ENCODE peak calls at places on chromosomes 4 and X, in five cellular contexts. E is CD8-positive, alpha-beta memory T cell; T is fibroblast of the aortic adventitia; S is activated CD8-positive, alpha-beta memory T cell treated with anti-CD3 and anti-CD28 coated beads for 48 hours; G is T follicular helper cell. Q is an unnamed sample.

GRCh38 chr4:23889814-23890269 is at the start of gene PPARGC1A:
- DNase-seq in E (no peak), T (no peak), S (no peak), G (no peak), Q (no peak)

GRCh38 chrX:81316163-81316562 is 114.3 kb downstream of the SH3BGRL start:
- DNase-seq in E (no peak), T (peak; percentile 34), S (no peak), G (no peak), Q (no peak)

GRCh38 chr4:79723507-79723906 is 315.5 kb upstream of the GK2 start:
- DNase-seq in E (no peak), T (no peak), S (no peak), G (no peak), Q (no peak)

GRCh38 chr4:2862528-2862927 is 18.9 kb downstream of the ADD1 start:
- DNase-seq in E (no peak), T (peak; percentile 42), S (no peak), G (no peak), Q (no peak)

GRCh38 chr4:79913581-79913980 is 159.4 kb downstream of the ANTXR2 start:
- DNase-seq in E (no peak), T (peak; percentile 50), S (no peak), G (no peak), Q (no peak)

GRCh38 chrX:139559383-139560042 is 29.0 kb downstream of the F9 start:
- DNase-seq in E (no peak), T (peak; percentile 79), S (no peak), G (no peak), Q (no peak)

GRCh38 chrX:32137525-32137924 is 1065.7 kb upstream of the FTHL17 start:
- DNase-seq in E (no peak), T (no peak), S (no peak), G (no peak), Q (no peak)

GRCh38 chr4:125735107-125735506 is 420.4 kb downstream of the FAT4 start:
- DNase-seq in E (no peak), T (peak; percentile 93), S (no peak), G (no peak), Q (peak; percentile 42)

GRCh38 chr4:97411352-97411751 is 731.9 kb downstream of the STPG2 start:
- DNase-seq in E (no peak), T (no peak), S (no peak), G (no peak), Q (no peak)

GRCh38 chr4:139281212-139281611 is 1.2 kb upstream of the MGARP start:
- DNase-seq in E (no peak), T (no peak), S (no peak), G (no peak), Q (no peak)

GRCh38 chr4:160373911-160374310 is 1271.0 kb downstream of the RAPGEF2 start:
- DNase-seq in E (no peak), T (no peak), S (no peak), G (no peak), Q (no peak)

GRCh38 chrX:70289168-70289792 is 447 bp downstream of the PDZD11 start:
- DNase-seq in E (no peak), T (no peak), S (no peak), G (no peak), Q (no peak)

GRCh38 chrX:34826964-34827363 is 115.6 kb upstream of the FAM47B start:
- DNase-seq in E (no peak), T (no peak), S (no peak), G (no peak), Q (no peak)

GRCh38 chr4:176875441-176875930 is 82.8 kb upstream of the VEGFC start:
- DNase-seq in E (no peak), T (peak; percentile 7), S (no peak), G (no peak), Q (no peak)

GRCh38 chr4:38489924-38490639 is 173.9 kb upstream of the KLF3 start:
- DNase-seq in E (no peak), T (peak; percentile 32), S (no peak), G (no peak), Q (no peak)

GRCh38 chr4:120753854-120754253 is 168.7 kb downstream of the PRDM5 start:
- DNase-seq in E (no peak), T (no peak), S (no peak), G (no peak), Q (no peak)

GRCh38 chr4:139740121-139740520 is 74.5 kb downstream of the MGST2 start:
- DNase-seq in E (no peak), T (no peak), S (no peak), G (no peak), Q (no peak)

GRCh38 chr4:123421227-123421941 is 24.8 kb downstream of the SPRY1 start:
- DNase-seq in E (no peak), T (no peak), S (no peak), G (no peak), Q (no peak)

GRCh38 chrX:11381464-11381863 is 88.3 kb downstream of the AMELX start:
- DNase-seq in E (no peak), T (peak; percentile 78), S (no peak), G (no peak), Q (no peak)

GRCh38 chr4:105503484-105503883 is 29.6 kb upstream of the PPA2 start:
- DNase-seq in E (no peak), T (no peak), S (no peak), G (no peak), Q (no peak)

GRCh38 chr4:84403656-84404055 is 95.4 kb downstream of the NKX6-1 start:
- DNase-seq in E (no peak), T (peak; percentile 9), S (no peak), G (no peak), Q (no peak)

GRCh38 chr4:132530846-132531245 is 618.2 kb upstream of the PCDH10 start:
- DNase-seq in E (no peak), T (no peak), S (no peak), G (no peak), Q (no peak)

GRCh38 chrX:48761674-48762471 is at the start of gene GLOD5:
- DNase-seq in E (no peak), T (no peak), S (no peak), G (no peak), Q (no peak)

GRCh38 chr4:80989921-80990544 is 40.5 kb upstream of the BMP3 start:
- DNase-seq in E (no peak), T (peak; percentile 84), S (no peak), G (no peak), Q (no peak)